ENCODE peak calls at places on chromosomes 1 and 21, in nine cellular contexts. H, J, V, B, N, Z, K, L and G are unnamed samples.

GRCh38 chr21:30990514-30991304 is 47.6 kb downstream of the KRTAP19-8 start:
- DNase-seq in K (no peak), N (no peak), V (no peak), Z (no peak), H (no peak), B (no peak), J (no peak), L (no peak), G (no peak)

GRCh38 chr1:89312572-89312971 is 39.9 kb upstream of the GBP5 start:
- DNase-seq in J (no peak), H (no peak), V (no peak), L (no peak), B (no peak), N (no peak), K (no peak), Z (no peak), G (no peak)

GRCh38 chr1:61244114-61244513 is 161.8 kb downstream of the NFIA start:
- DNase-seq in J (no peak), N (no peak), V (peak), B (peak), K (no peak), H (peak), Z (no peak), L (no peak), G (no peak)

GRCh38 chr1:156124557-156125483 is 10.3 kb downstream of the LMNA start:
- DNase-seq in K (no peak), Z (peak), L (no peak), V (no peak), B (no peak), H (peak), N (no peak), J (peak), G (peak)

GRCh38 chr1:173193639-173194038 is 13.5 kb downstream of the TNFSF4 start:
- DNase-seq in J (no peak), B (peak), L (no peak), K (no peak), V (peak), Z (no peak), N (no peak), H (peak), G (no peak)

GRCh38 chr1:153946622-153947246 is at the start of gene DENND4B:
- DNase-seq in N (peak), V (peak), Z (peak), B (no peak), L (no peak), H (peak), K (peak), J (peak), G (peak)

GRCh38 chr1:171441278-171441677 is 44.1 kb upstream of the PRRC2C start:
- DNase-seq in K (no peak), V (peak), H (peak), B (peak), J (no peak), L (peak), Z (no peak), N (no peak), G (no peak)

GRCh38 chr21:14734191-14734590 is 188.1 kb upstream of the SAMSN1 start:
- DNase-seq in K (no peak), N (no peak), J (peak), B (no peak), H (no peak), Z (no peak), L (no peak), V (peak), G (no peak)

GRCh38 chr1:7558481-7558880 is 212.6 kb upstream of the VAMP3 start:
- DNase-seq in J (no peak), K (no peak), L (no peak), H (no peak), V (no peak), B (no peak), N (no peak), Z (no peak), G (no peak)

GRCh38 chr1:201603613-201604232 is 64.8 kb downstream of the NAV1 start:
- DNase-seq in H (peak), B (peak), Z (no peak), J (no peak), N (no peak), L (peak), V (no peak), K (no peak), G (no peak)
- H3K4me3 ChIP-seq in H (no peak), B (no peak), Z (no peak), J (no peak), N (no peak), L (no peak), V (no peak), K (no peak), G (no peak)

GRCh38 chr1:165080253-165080896 is 276.1 kb downstream of the LMX1A start:
- DNase-seq in H (peak), J (no peak), V (no peak), N (no peak), K (no peak), L (no peak), Z (no peak), B (no peak), G (no peak)

GRCh38 chr1:165070675-165071074 is 285.8 kb downstream of the LMX1A start:
- DNase-seq in L (no peak), K (no peak), B (no peak), J (no peak), H (no peak), N (no peak), V (no peak), Z (no peak), G (no peak)

GRCh38 chr1:165078391-165078790 is 278.1 kb downstream of the LMX1A start:
- DNase-seq in B (no peak), Z (no peak), H (no peak), V (no peak), K (no peak), N (no peak), J (no peak), L (no peak), G (no peak)

GRCh38 chr1:165073402-165074007 is 283.0 kb downstream of the LMX1A start:
- DNase-seq in N (no peak), V (peak), J (peak), L (peak), K (no peak), H (peak), Z (no peak), B (peak), G (no peak)

GRCh38 chr1:165075725-165076370 is 280.7 kb downstream of the LMX1A start:
- DNase-seq in N (no peak), K (no peak), B (peak), H (peak), V (peak), Z (no peak), L (no peak), J (peak), G (no peak)
- TF ChIP-seq CTCF in N (no peak), K (no peak), B (peak), H (peak), V (peak), Z (no peak), L (peak), J (peak), G (no peak)

DNA sequence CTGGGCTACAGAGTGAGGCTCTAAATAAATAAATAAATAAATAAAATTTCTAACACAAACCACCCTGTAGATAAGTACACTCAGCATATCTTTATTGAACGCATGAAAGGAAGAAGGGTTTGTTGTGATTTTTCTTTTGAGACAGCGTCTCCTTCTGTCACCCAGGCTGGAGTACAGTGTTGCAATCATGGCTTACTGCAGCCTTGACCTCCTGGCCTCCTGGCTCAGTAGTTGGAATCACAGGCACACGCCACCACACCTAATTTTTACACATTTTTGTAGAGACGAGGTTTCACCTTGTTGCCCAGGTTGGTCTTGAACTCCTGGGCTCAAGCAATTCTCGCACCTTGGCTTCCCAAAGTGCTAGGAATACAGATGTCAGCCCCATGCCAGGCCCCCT is 23.2 kb upstream of the RCC2 start:
- DNase-seq in B (no peak), J (no peak), L (no peak), K (no peak), Z (no peak), H (no peak), N (no peak), V (no peak), G (no peak)
- H3K4me3 ChIP-seq in B (no peak), J (no peak), L (no peak), K (no peak), Z (no peak), H (no peak), N (no peak), V (no peak), G (no peak)

GRCh38 chr1:107501081-107501605 is 360.3 kb downstream of the NTNG1 start:
- DNase-seq in K (no peak), V (no peak), H (no peak), Z (no peak), L (no peak), N (no peak), B (no peak), J (no peak), G (no peak)
- TF ChIP-seq CTCF in K (no peak), V (no peak), H (no peak), Z (no peak), L (no peak), N (no peak), B (no peak), J (no peak), G (no peak)